ENCODE peak calls at places on chromosomes 13 and 19, in six cellular contexts. E is upper lobe of right lung, R is LNCaP clone FGC, F is mucosa of descending colon, Y is astrocyte of the spinal cord, A is PC-3. J is an unnamed sample.

GRCh38 chr13:48235100-48235813 is 2.3 kb downstream of the ITM2B start:
- DNase-seq in E (no peak), R (no peak), F (peak; percentile 37), Y (peak; percentile 44), A (peak; percentile 32), J (no peak)

GRCh38 chr13:79194272-79194671 is 211.8 kb downstream of the RBM26 start:
- DNase-seq in E (no peak), R (no peak), F (peak; percentile 14), Y (no peak), A (no peak), J (no peak)

GRCh38 chr19:42422576-42423461 is 4.4 kb downstream of the LIPE start:
- DNase-seq in E (peak; percentile 74), R (no peak), F (no peak), Y (no peak), A (no peak), J (peak; percentile 68)

GRCh38 chr19:53870485-53870844 is 2.8 kb downstream of the MYADM start:
- DNase-seq in E (no peak), R (peak; percentile 39), F (peak; percentile 69), Y (no peak), A (no peak), J (no peak)

GRCh38 chr13:80840313-80840976 is 499.5 kb upstream of the SPRY2 start:
- DNase-seq in E (no peak), R (no peak), F (no peak), Y (peak; percentile 72), A (peak; percentile 1), J (peak; percentile 97)

GRCh38 chr19:11141937-11142527 is 13.6 kb downstream of the SPC24 start:
- DNase-seq in E (peak; percentile 70), R (no peak), F (no peak), Y (no peak), A (peak; percentile 39), J (no peak)

GRCh38 chr19:15702590-15702930 is 25.3 kb upstream of the OR10H2 start:
- DNase-seq in E (peak; percentile 74), R (peak; percentile 45), F (peak; percentile 95), Y (no peak), A (peak; percentile 42), J (peak; percentile 21)

GRCh38 chr19:46809534-46810272 is 21.3 kb upstream of the SLC1A5 start:
- DNase-seq in E (no peak), R (no peak), F (no peak), Y (no peak), A (no peak), J (no peak)

GRCh38 chr19:3278749-3279148 is 54.3 kb downstream of the CELF5 start:
- DNase-seq in E (no peak), R (no peak), F (no peak), Y (no peak), A (no peak), J (no peak)

GRCh38 chr13:31159306-31159705 is 2.4 kb downstream of the HSPH1 start:
- DNase-seq in E (no peak), R (no peak), F (no peak), Y (no peak), A (no peak), J (no peak)
- H3K4me3 ChIP-seq in E (no peak overlapping the region), R (no peak overlapping the region), F (no peak overlapping the region), Y (peak overlapping the region; percentile 90), A (peak overlapping the region; percentile 96), J (peak overlapping the region; percentile 91)

DNA sequence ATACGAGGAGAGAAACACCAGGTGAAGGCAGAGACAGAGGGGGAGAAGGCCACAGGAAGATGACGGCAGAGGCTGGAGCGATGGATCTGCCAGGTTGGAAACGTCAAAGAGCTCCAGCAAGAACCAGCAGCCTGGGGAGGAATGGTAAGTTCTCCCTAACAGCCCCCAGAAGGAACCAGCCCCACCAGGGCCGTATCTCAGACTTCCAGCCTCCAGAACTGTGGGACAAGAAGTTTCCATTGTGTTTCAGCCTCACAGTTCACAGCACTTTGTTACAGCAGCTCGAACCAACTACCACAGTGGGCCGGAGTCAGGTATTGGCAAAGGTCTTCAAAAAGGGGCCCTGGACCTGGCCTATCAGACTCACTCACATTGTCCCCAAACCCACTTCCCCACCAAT is 89.2 kb upstream of the GPR183 start:
- DNase-seq in E (no peak), R (no peak), F (no peak), Y (no peak), A (no peak), J (no peak)
- TF ChIP-seq CTCF in E (no peak), R (no peak), F (no peak), Y (no peak), A (no peak), J (no peak)

DNA sequence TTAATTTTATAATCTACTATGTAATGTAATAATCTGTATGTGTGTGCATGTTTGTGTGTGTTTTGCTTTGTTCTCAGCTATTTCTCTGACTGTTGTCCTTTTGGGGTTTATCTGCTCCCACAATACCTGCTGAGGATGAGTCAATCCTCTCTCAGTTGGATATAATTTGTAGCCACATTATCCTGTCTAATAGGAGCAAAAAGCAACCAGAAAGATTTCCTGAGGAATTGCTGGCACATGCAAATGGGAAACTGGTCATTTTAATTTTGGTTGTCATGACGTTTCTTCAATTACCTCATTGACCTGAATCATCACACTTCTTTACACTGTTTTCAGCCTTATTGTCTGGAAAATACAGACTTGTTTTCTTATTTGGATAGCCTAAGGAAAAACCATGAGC is 488.4 kb downstream of the KLF5 start:
- DNase-seq in E (no peak), R (no peak), F (no peak), Y (peak; percentile 6), A (no peak), J (no peak)
- H3K4me3 ChIP-seq in E (no peak overlapping the region), R (no peak overlapping the region), F (no peak overlapping the region), Y (no peak overlapping the region), A (no peak overlapping the region), J (no peak overlapping the region)

GRCh38 chr19:31055454-31055853 is 293.8 kb downstream of the TSHZ3 start:
- DNase-seq in E (no peak), R (no peak), F (no peak), Y (no peak), A (no peak), J (no peak)

GRCh38 chr19:31049431-31049830 is 299.8 kb downstream of the TSHZ3 start:
- DNase-seq in E (no peak), R (no peak), F (peak; percentile 75), Y (no peak), A (no peak), J (no peak)

GRCh38 chr19:31058676-31059075 is 290.6 kb downstream of the TSHZ3 start:
- DNase-seq in E (no peak), R (no peak), F (no peak), Y (no peak), A (no peak), J (no peak)

GRCh38 chr19:31054430-31054829 is 294.8 kb downstream of the TSHZ3 start:
- DNase-seq in E (no peak), R (peak; percentile 6), F (peak; percentile 56), Y (peak; percentile 74), A (no peak), J (peak; percentile 32)
- TF ChIP-seq CTCF in E (no peak), R (peak; percentile 77), F (no peak), Y (peak; percentile 86), A (peak; percentile 10), J (peak; percentile 83)

GRCh38 chr19:7469654-7470285 is 19.1 kb downstream of the PEX11G start:
- DNase-seq in E (no peak), R (no peak), F (no peak), Y (no peak), A (no peak), J (no peak)
- H3K4me3 ChIP-seq in E (no peak overlapping the region), R (no peak overlapping the region), F (no peak overlapping the region), Y (no peak overlapping the region), A (no peak overlapping the region), J (no peak overlapping the region)

GRCh38 chr19:18191640-18192062 is 1.4 kb upstream of the MPV17L2 start:
- DNase-seq in E (no peak), R (no peak), F (no peak), Y (no peak), A (no peak), J (no peak)

GRCh38 chr19:18194554-18195238 is 1.7 kb downstream of the MPV17L2 start:
- DNase-seq in E (peak; percentile 72), R (no peak), F (no peak), Y (peak; percentile 37), A (peak; percentile 33), J (no peak)

GRCh38 chr19:18192673-18193387 is at the start of gene MPV17L2:
- DNase-seq in E (peak; percentile 100), R (peak; percentile 100), F (peak; percentile 99), Y (peak; percentile 100), A (peak; percentile 99), J (peak; percentile 100)

GRCh38 chr19:18194208-18194530 is 1.2 kb downstream of the MPV17L2 start:
- DNase-seq in E (no peak), R (no peak), F (no peak), Y (no peak), A (no peak), J (no peak)

GRCh38 chr19:18193388-18194207 is 580 bp downstream of the MPV17L2 start:
- DNase-seq in E (no peak), R (no peak), F (no peak), Y (no peak), A (peak; percentile 24), J (no peak)
- TF ChIP-seq CTCF in E (no peak), R (no peak), F (no peak), Y (no peak), A (no peak), J (no peak)

GRCh38 chr13:32031815-32032345 is 306 bp downstream of the FRY start:
- DNase-seq in E (no peak), R (no peak), F (no peak), Y (no peak), A (no peak), J (peak; percentile 20)

GRCh38 chr13:32035701-32036100 is 4.1 kb downstream of the FRY start:
- DNase-seq in E (no peak), R (no peak), F (no peak), Y (no peak), A (no peak), J (no peak)

GRCh38 chr13:32036131-32036695 is 4.6 kb downstream of the FRY start:
- DNase-seq in E (no peak), R (no peak), F (peak; percentile 45), Y (no peak), A (no peak), J (no peak)

GRCh38 chr13:32032780-32033179 is 1.2 kb downstream of the FRY start:
- DNase-seq in E (no peak), R (peak; percentile 50), F (no peak), Y (no peak), A (no peak), J (no peak)

GRCh38 chr13:32033744-32034143 is 2.2 kb downstream of the FRY start:
- DNase-seq in E (no peak), R (no peak), F (no peak), Y (no peak), A (no peak), J (no peak)
- H3K4me3 ChIP-seq in E (no peak overlapping the region), R (no peak overlapping the region), F (no peak overlapping the region), Y (no peak overlapping the region), A (no peak overlapping the region), J (peak overlapping the region; percentile 3)

J was measured in foreskin fibroblast.